ENCODE peak calls at places on chromosomes 7 and 10, in seven cellular contexts. R is NCI-H774; S is activated CD4-positive, alpha-beta memory T cell treated with anti-CD3 and anti-CD28 coated beads, Interleukin-2, amount 10 ng/mL, durations not matched to agents 7 days and 5 days; B is hepatocyte; L is anterior cingulate cortex; H is Kasumi-1; E is GM23338. J is an unnamed sample.

GRCh38 chr7:97064972-97065587 is 40.4 kb upstream of the DLX5 start:
- DNase-seq in R (peak), S (no peak), B (peak), L (no peak), H (peak), E (peak), J (peak)

GRCh38 chr10:29131952-29132820 is 156.7 kb upstream of the LYZL1 start:
- DNase-seq in R (no peak), S (no peak), B (peak), L (no peak), H (no peak), E (no peak), J (no peak)

GRCh38 chr7:65250697-65251395 is 122.8 kb upstream of the ZNF92 start:
- DNase-seq in R (no peak), S (no peak), B (no peak), L (no peak), H (no peak), E (peak), J (no peak)

GRCh38 chr7:106415433-106415832 is 130.7 kb upstream of the NAMPT start:
- DNase-seq in R (no peak), S (no peak), B (no peak), L (no peak), H (no peak), E (no peak), J (no peak)

GRCh38 chr7:99543081-99543671 is 8.7 kb downstream of the FAM200A start:
- DNase-seq in R (no peak), S (no peak), B (no peak), L (no peak), H (no peak), E (no peak), J (no peak)

GRCh38 chr7:129471402-129471827 is 30.9 kb upstream of the SMKR1 start:
- DNase-seq in R (no peak), S (no peak), B (no peak), L (no peak), H (no peak), E (no peak), J (no peak)

GRCh38 chr7:153030976-153031375 is 271.4 kb downstream of the ACTR3B start:
- DNase-seq in R (no peak), S (no peak), B (no peak), L (no peak), H (no peak), E (no peak), J (no peak)

GRCh38 chr7:151312356-151312755 is 29.3 kb upstream of the NUB1 start:
- DNase-seq in R (no peak), S (no peak), B (no peak), L (no peak), H (no peak), E (no peak), J (no peak)

GRCh38 chr10:25556457-25556856 is 377.6 kb upstream of the MYO3A start:
- DNase-seq in R (no peak), S (no peak), B (peak), L (no peak), H (no peak), E (no peak), J (no peak)

GRCh38 chr7:43164757-43165156 is 52.3 kb downstream of the HECW1 start:
- DNase-seq in R (no peak), S (no peak), B (peak), L (no peak), H (no peak), E (no peak), J (no peak)

GRCh38 chr7:129281163-129281562 is 56.3 kb downstream of the AHCYL2 start:
- DNase-seq in R (no peak), S (no peak), B (no peak), L (no peak), H (no peak), E (no peak), J (no peak)

GRCh38 chr10:85915245-85915846 is 451.2 kb downstream of the GRID1 start:
- DNase-seq in R (no peak), S (no peak), B (no peak), L (no peak), H (no peak), E (no peak), J (no peak)

GRCh38 chr10:43479275-43479674 is 42.4 kb downstream of the ZNF487 start:
- DNase-seq in R (no peak), S (no peak), B (no peak), L (no peak), H (no peak), E (no peak), J (no peak)

GRCh38 chr7:144835166-144835611 is 664 bp downstream of the TPK1 start:
- DNase-seq in R (peak), S (peak), B (peak), L (peak), H (peak), E (peak), J (peak)

GRCh38 chr10:71551970-71552369 is 155.2 kb downstream of the CDH23 start:
- DNase-seq in R (no peak), S (no peak), B (no peak), L (no peak), H (no peak), E (no peak), J (no peak)

GRCh38 chr10:132036153-132036886 is 29.4 kb upstream of the JAKMIP3 start:
- DNase-seq in R (no peak), S (no peak), B (peak), L (peak), H (no peak), E (peak), J (no peak)

GRCh38 chr7:70384891-70385290 is 747.1 kb upstream of the GALNT17 start:
- DNase-seq in R (no peak), S (no peak), B (peak), L (no peak), H (no peak), E (no peak), J (no peak)

GRCh38 chr10:100248820-100249219 is 18.6 kb downstream of the CWF19L1 start:
- DNase-seq in R (no peak), S (no peak), B (no peak), L (no peak), H (no peak), E (no peak), J (no peak)

GRCh38 chr10:62545667-62546066 is 171.5 kb downstream of the ZNF365 start:
- DNase-seq in R (no peak), S (no peak), B (no peak), L (no peak), H (no peak), E (no peak), J (no peak)

GRCh38 chr7:24472093-24472492 is 101.2 kb upstream of the PALS2 start:
- DNase-seq in R (no peak), S (no peak), B (no peak), L (no peak), H (no peak), E (no peak), J (no peak)

GRCh38 chr10:25907247-25907646 is 26.8 kb upstream of the MYO3A start:
- DNase-seq in R (no peak), S (no peak), B (no peak), L (no peak), H (no peak), E (no peak), J (no peak)

GRCh38 chr10:25498645-25499044 is 323.8 kb downstream of the GPR158 start:
- DNase-seq in R (no peak), S (no peak), B (no peak), L (no peak), H (no peak), E (no peak), J (no peak)

GRCh38 chr10:97676770-97677581 is 10.1 kb downstream of the AVPI1 start:
- DNase-seq in R (no peak), S (peak), B (peak), L (no peak), H (peak), E (peak), J (peak)

GRCh38 chr7:46133076-46133475 is 212.0 kb upstream of the IGFBP3 start:
- DNase-seq in R (no peak), S (no peak), B (no peak), L (no peak), H (no peak), E (no peak), J (no peak)

GRCh38 chr7:100825215-100825671 is 2.1 kb downstream of the EPHB4 start:
- DNase-seq in R (no peak), S (no peak), B (peak), L (no peak), H (no peak), E (peak), J (peak)

GRCh38 chr10:71963756-71964668 is at the start of gene CHST3:
- DNase-seq in R (no peak), S (no peak), B (peak), L (peak), H (peak), E (peak), J (peak)